ENCODE peak calls at places on chromosome 11, in eight cellular contexts. One of them, this sample, is unnamed.

GRCh38 chr11:94513091-94513490 is 830 bp downstream of the C11orf97 start:
- DNase-seq in IMR-90: no peak
- DNase-seq in body of pancreas: peak; percentile 18
- DNase-seq in A549: no peak
- DNase-seq in stomach: no peak
- DNase-seq in prostate gland: no peak
- DNase-seq in Peyer's patch: no peak
- DNase-seq in breast epithelium: no peak
- DNase-seq in this sample: no peak

GRCh38 chr11:19631657-19632325 is 80.8 kb upstream of the NAV2 start:
- DNase-seq in IMR-90: no peak
- DNase-seq in body of pancreas: no peak
- DNase-seq in A549: no peak
- DNase-seq in stomach: no peak
- DNase-seq in prostate gland: no peak
- DNase-seq in Peyer's patch: no peak
- DNase-seq in breast epithelium: peak; percentile 72
- DNase-seq in this sample: no peak

GRCh38 chr11:119375629-119376196 is 5.8 kb downstream of the USP2 start:
- DNase-seq in IMR-90: peak; percentile 86
- DNase-seq in body of pancreas: peak; percentile 79
- DNase-seq in A549: no peak
- DNase-seq in stomach: no peak
- DNase-seq in prostate gland: no peak
- DNase-seq in Peyer's patch: peak; percentile 52
- DNase-seq in breast epithelium: peak; percentile 86
- DNase-seq in this sample: peak; percentile 90

GRCh38 chr11:105155679-105156078 is 16.1 kb upstream of the CARD18 start:
- DNase-seq in IMR-90: no peak
- DNase-seq in body of pancreas: no peak
- DNase-seq in A549: no peak
- DNase-seq in stomach: no peak
- DNase-seq in prostate gland: no peak
- DNase-seq in Peyer's patch: no peak
- DNase-seq in breast epithelium: no peak
- DNase-seq in this sample: no peak

GRCh38 chr11:66420671-66421476 is at the start of gene NPAS4:
- DNase-seq in IMR-90: no peak
- DNase-seq in body of pancreas: peak; percentile 41
- DNase-seq in A549: no peak
- DNase-seq in stomach: no peak
- DNase-seq in prostate gland: no peak
- DNase-seq in Peyer's patch: no peak
- DNase-seq in breast epithelium: no peak
- DNase-seq in this sample: peak; percentile 53

GRCh38 chr11:112961751-112962747 is 829 bp downstream of the NCAM1 start:
- DNase-seq in IMR-90: no peak
- DNase-seq in body of pancreas: peak; percentile 11
- DNase-seq in A549: no peak
- DNase-seq in stomach: no peak
- DNase-seq in prostate gland: no peak
- DNase-seq in Peyer's patch: peak; percentile 47
- DNase-seq in breast epithelium: no peak
- DNase-seq in this sample: peak; percentile 29

GRCh38 chr11:2209370-2209801 is 37.8 kb upstream of the TH start:
- DNase-seq in IMR-90: no peak
- DNase-seq in body of pancreas: peak; percentile 2
- DNase-seq in A549: no peak
- DNase-seq in stomach: no peak
- DNase-seq in prostate gland: no peak
- DNase-seq in Peyer's patch: peak; percentile 47
- DNase-seq in breast epithelium: no peak
- DNase-seq in this sample: peak; percentile 10

GRCh38 chr11:76577199-76577920 is 93.2 kb downstream of the LRRC32 start:
- DNase-seq in IMR-90: peak; percentile 77
- DNase-seq in body of pancreas: no peak
- DNase-seq in A549: peak; percentile 58
- DNase-seq in stomach: no peak
- DNase-seq in prostate gland: no peak
- DNase-seq in Peyer's patch: peak; percentile 75
- DNase-seq in breast epithelium: no peak
- DNase-seq in this sample: no peak

GRCh38 chr11:10450451-10451398 is 4.3 kb upstream of the AMPD3 start:
- DNase-seq in IMR-90: no peak
- DNase-seq in body of pancreas: peak; percentile 78
- DNase-seq in A549: peak; percentile 19
- DNase-seq in stomach: peak; percentile 74
- DNase-seq in prostate gland: peak; percentile 51
- DNase-seq in Peyer's patch: peak; percentile 84
- DNase-seq in breast epithelium: peak; percentile 33
- DNase-seq in this sample: peak; percentile 50

GRCh38 chr11:62879554-62879953 is 1.1 kb upstream of the SLC3A2 start:
- DNase-seq in IMR-90: no peak
- DNase-seq in body of pancreas: peak; percentile 48
- DNase-seq in A549: no peak
- DNase-seq in stomach: peak; percentile 36
- DNase-seq in prostate gland: peak; percentile 72
- DNase-seq in Peyer's patch: no peak
- DNase-seq in breast epithelium: peak; percentile 82
- DNase-seq in this sample: peak; percentile 53

GRCh38 chr11:32005786-32006406 is 85.0 kb upstream of the RCN1 start:
- DNase-seq in IMR-90: peak; percentile 8
- DNase-seq in body of pancreas: no peak
- DNase-seq in A549: no peak
- DNase-seq in stomach: no peak
- DNase-seq in prostate gland: no peak
- DNase-seq in Peyer's patch: no peak
- DNase-seq in breast epithelium: no peak
- DNase-seq in this sample: peak; percentile 60

GRCh38 chr11:100354736-100355135 is 332.4 kb upstream of the ARHGAP42 start:
- DNase-seq in IMR-90: no peak
- DNase-seq in body of pancreas: no peak
- DNase-seq in A549: no peak
- DNase-seq in stomach: no peak
- DNase-seq in prostate gland: no peak
- DNase-seq in Peyer's patch: no peak
- DNase-seq in breast epithelium: no peak
- DNase-seq in this sample: no peak

GRCh38 chr11:93031386-93031785 is 61.9 kb downstream of the MTNR1B start:
- DNase-seq in IMR-90: peak; percentile 82
- DNase-seq in body of pancreas: no peak
- DNase-seq in A549: no peak
- DNase-seq in stomach: no peak
- DNase-seq in prostate gland: no peak
- DNase-seq in Peyer's patch: no peak
- DNase-seq in breast epithelium: no peak
- DNase-seq in this sample: no peak

GRCh38 chr11:90222152-90222458 is 744 bp downstream of the CHORDC1 start:
- DNase-seq in IMR-90: no peak
- DNase-seq in body of pancreas: no peak
- DNase-seq in A549: no peak
- DNase-seq in stomach: no peak
- DNase-seq in prostate gland: no peak
- DNase-seq in Peyer's patch: no peak
- DNase-seq in breast epithelium: no peak
- DNase-seq in this sample: no peak

GRCh38 chr11:70066136-70066520 is 12.0 kb upstream of the ANO1 start:
- DNase-seq in IMR-90: no peak
- DNase-seq in body of pancreas: no peak
- DNase-seq in A549: no peak
- DNase-seq in stomach: no peak
- DNase-seq in prostate gland: no peak
- DNase-seq in Peyer's patch: no peak
- DNase-seq in breast epithelium: peak; percentile 14
- DNase-seq in this sample: no peak

GRCh38 chr11:45266693-45267451 is 19.3 kb downstream of the SYT13 start:
- DNase-seq in IMR-90: no peak
- DNase-seq in body of pancreas: no peak
- DNase-seq in A549: peak; percentile 38
- DNase-seq in stomach: no peak
- DNase-seq in prostate gland: no peak
- DNase-seq in Peyer's patch: peak; percentile 87
- DNase-seq in breast epithelium: no peak
- DNase-seq in this sample: peak; percentile 85

GRCh38 chr11:127627629-127628462 is 627.3 kb upstream of the KIRREL3 start:
- DNase-seq in IMR-90: peak; percentile 4
- DNase-seq in body of pancreas: peak; percentile 78
- DNase-seq in A549: no peak
- DNase-seq in stomach: no peak
- DNase-seq in prostate gland: peak; percentile 21
- DNase-seq in Peyer's patch: peak; percentile 56
- DNase-seq in breast epithelium: peak; percentile 17
- DNase-seq in this sample: peak; percentile 21

GRCh38 chr11:92846542-92847125 is 122.8 kb upstream of the MTNR1B start:
- DNase-seq in IMR-90: peak; percentile 31
- DNase-seq in body of pancreas: no peak
- DNase-seq in A549: no peak
- DNase-seq in stomach: no peak
- DNase-seq in prostate gland: no peak
- DNase-seq in Peyer's patch: no peak
- DNase-seq in breast epithelium: no peak
- DNase-seq in this sample: no peak

GRCh38 chr11:35158371-35159081 is 19.6 kb downstream of the CD44 start:
- DNase-seq in IMR-90: no peak
- DNase-seq in body of pancreas: peak; percentile 30
- DNase-seq in A549: no peak
- DNase-seq in stomach: no peak
- DNase-seq in prostate gland: peak; percentile 84
- DNase-seq in Peyer's patch: no peak
- DNase-seq in breast epithelium: peak; percentile 68
- DNase-seq in this sample: peak; percentile 35
- H3K4me1 ChIP-seq in IMR-90: peaks cover 46% of the 10 kb centered on the region
- H3K4me1 ChIP-seq in body of pancreas: peaks cover 59% of the 10 kb centered on the region
- H3K4me1 ChIP-seq in A549: peaks cover 64% of the 10 kb centered on the region
- H3K4me1 ChIP-seq in stomach: peaks cover 82% of the 10 kb centered on the region
- H3K4me1 ChIP-seq in prostate gland: no peaks in the 10 kb centered on the region
- H3K4me1 ChIP-seq in Peyer's patch: peaks cover 57% of the 10 kb centered on the region
- H3K4me1 ChIP-seq in breast epithelium: no peaks in the 10 kb centered on the region
- H3K4me1 ChIP-seq in this sample: peaks cover 3% of the 10 kb centered on the region

GRCh38 chr11:75525433-75526191 is at the start of gene GDPD5:
- DNase-seq in IMR-90: peak; percentile 64
- DNase-seq in body of pancreas: peak; percentile 85
- DNase-seq in A549: peak; percentile 76
- DNase-seq in stomach: peak; percentile 83
- DNase-seq in prostate gland: peak; percentile 78
- DNase-seq in Peyer's patch: peak; percentile 89
- DNase-seq in breast epithelium: peak; percentile 65
- DNase-seq in this sample: peak; percentile 79
- TF ChIP-seq POLR2A in IMR-90: no peak
- TF ChIP-seq POLR2A in body of pancreas: peak; percentile 67
- TF ChIP-seq POLR2A in A549: peak; percentile 37
- TF ChIP-seq POLR2A in stomach: no peak
- TF ChIP-seq POLR2A in prostate gland: peak; percentile 43
- TF ChIP-seq POLR2A in Peyer's patch: no peak
- TF ChIP-seq POLR2A in breast epithelium: no peak
- TF ChIP-seq POLR2A in this sample: no peak

GRCh38 chr11:114063149-114063828 is 3.8 kb downstream of the ZBTB16 start:
- DNase-seq in IMR-90: no peak
- DNase-seq in body of pancreas: no peak
- DNase-seq in A549: no peak
- DNase-seq in stomach: no peak
- DNase-seq in prostate gland: no peak
- DNase-seq in Peyer's patch: no peak
- DNase-seq in breast epithelium: no peak
- DNase-seq in this sample: no peak

GRCh38 chr11:114065094-114065493 is 5.6 kb downstream of the ZBTB16 start:
- DNase-seq in IMR-90: no peak
- DNase-seq in body of pancreas: no peak
- DNase-seq in A549: no peak
- DNase-seq in stomach: no peak
- DNase-seq in prostate gland: no peak
- DNase-seq in Peyer's patch: no peak
- DNase-seq in breast epithelium: no peak
- DNase-seq in this sample: no peak

GRCh38 chr11:114066046-114066648 is 6.6 kb downstream of the ZBTB16 start:
- DNase-seq in IMR-90: no peak
- DNase-seq in body of pancreas: no peak
- DNase-seq in A549: no peak
- DNase-seq in stomach: no peak
- DNase-seq in prostate gland: no peak
- DNase-seq in Peyer's patch: no peak
- DNase-seq in breast epithelium: no peak
- DNase-seq in this sample: no peak

GRCh38 chr11:114063829-114064201 is 4.3 kb downstream of the ZBTB16 start:
- DNase-seq in IMR-90: no peak
- DNase-seq in body of pancreas: no peak
- DNase-seq in A549: no peak
- DNase-seq in stomach: no peak
- DNase-seq in prostate gland: no peak
- DNase-seq in Peyer's patch: no peak
- DNase-seq in breast epithelium: no peak
- DNase-seq in this sample: no peak

GRCh38 chr11:114064216-114064615 is 4.7 kb downstream of the ZBTB16 start:
- DNase-seq in IMR-90: no peak
- DNase-seq in body of pancreas: no peak
- DNase-seq in A549: no peak
- DNase-seq in stomach: no peak
- DNase-seq in prostate gland: no peak
- DNase-seq in Peyer's patch: no peak
- DNase-seq in breast epithelium: no peak
- DNase-seq in this sample: no peak
- H3K4me1 ChIP-seq in IMR-90: peaks cover 1% of the 10 kb centered on the region
- H3K4me1 ChIP-seq in body of pancreas: peaks cover 77% of the 10 kb centered on the region
- H3K4me1 ChIP-seq in A549: peaks cover 8% of the 10 kb centered on the region
- H3K4me1 ChIP-seq in stomach: peaks cover 69% of the 10 kb centered on the region
- H3K4me1 ChIP-seq in prostate gland: peaks cover 39% of the 10 kb centered on the region
- H3K4me1 ChIP-seq in Peyer's patch: no peaks in the 10 kb centered on the region
- H3K4me1 ChIP-seq in breast epithelium: peaks cover 19% of the 10 kb centered on the region
- H3K4me1 ChIP-seq in this sample: peaks cover 3% of the 10 kb centered on the region

DNA sequence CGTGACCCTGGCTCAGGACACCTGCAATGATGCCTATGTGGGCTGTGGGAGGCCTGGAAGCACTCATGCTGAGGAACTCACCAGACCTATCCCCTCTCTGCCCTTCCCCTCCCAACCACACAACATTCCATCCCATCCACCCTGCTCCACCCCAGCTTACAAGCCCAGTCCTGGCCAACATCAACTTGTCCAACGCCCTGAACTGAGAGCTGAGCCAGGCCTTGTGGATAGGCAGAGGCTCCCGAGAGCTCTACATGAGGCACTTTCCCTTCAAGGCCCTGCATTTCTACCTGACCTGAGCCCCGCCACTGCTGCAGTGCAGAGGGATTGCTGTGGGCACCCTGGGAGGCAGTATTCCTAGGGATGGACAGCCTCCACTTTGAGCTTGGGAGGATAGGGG is 112.4 kb downstream of the PDE2A start:
- DNase-seq in IMR-90: no peak
- DNase-seq in body of pancreas: no peak
- DNase-seq in A549: no peak
- DNase-seq in stomach: no peak
- DNase-seq in prostate gland: no peak
- DNase-seq in Peyer's patch: no peak
- DNase-seq in breast epithelium: no peak
- DNase-seq in this sample: no peak
- TF ChIP-seq POLR2A in IMR-90: no peak
- TF ChIP-seq POLR2A in body of pancreas: no peak
- TF ChIP-seq POLR2A in A549: no peak
- TF ChIP-seq POLR2A in stomach: no peak
- TF ChIP-seq POLR2A in prostate gland: no peak
- TF ChIP-seq POLR2A in Peyer's patch: no peak
- TF ChIP-seq POLR2A in breast epithelium: no peak
- TF ChIP-seq POLR2A in this sample: no peak

This sample was measured in testis.